ENCODE peak calls at places on chromosomes 3 and 15, in eight cellular contexts. K is PC-9, A is tibial artery, X is A549, S is heart left ventricle, I is HCT116, W is left ventricle myocardium inferior, N is mammary epithelial cell. R is an unnamed sample.

GRCh38 chr3:185959609-185960517 is 22.0 kb upstream of the TRA2B start:
- DNase-seq in N (peak; percentile 74), S (no peak), W (no peak), K (peak; percentile 74), X (peak; percentile 48), I (no peak), A (no peak), R (peak; percentile 65)

GRCh38 chr15:93111451-93111850 is 22.4 kb upstream of the RGMA start:
- DNase-seq in X (no peak), N (no peak), W (no peak), I (no peak), A (no peak), K (no peak), S (no peak), R (no peak)

GRCh38 chr15:62889734-62890505 is 152.6 kb upstream of the TPM1 start:
- DNase-seq in X (no peak), I (no peak), K (no peak), A (no peak), N (no peak), S (no peak), W (no peak), R (no peak)

GRCh38 chr3:17077614-17078013 is 192.9 kb downstream of the PLCL2 start:
- DNase-seq in A (no peak), S (peak; percentile 71), X (no peak), W (peak; percentile 41), N (no peak), I (no peak), K (no peak), R (peak; percentile 13)

GRCh38 chr15:60477991-60478632 is 830 bp downstream of the ICE2 start:
- DNase-seq in W (no peak), S (no peak), I (no peak), X (no peak), A (no peak), K (peak; percentile 2), N (peak; percentile 28), R (peak; percentile 27)

GRCh38 chr15:70892002-70892911 is at the start of the genes LRRC49 and THAP10:
- DNase-seq in W (peak; percentile 85), A (peak; percentile 93), X (peak; percentile 80), N (peak; percentile 97), I (peak; percentile 88), S (peak; percentile 92), K (peak; percentile 87), R (peak; percentile 92)

GRCh38 chr15:23855260-23855659 is 168.2 kb upstream of the NDN start:
- DNase-seq in S (peak; percentile 41), I (no peak), X (no peak), N (no peak), W (no peak), A (no peak), K (no peak), R (no peak)

GRCh38 chr15:75597667-75598341 is 18.7 kb upstream of the PTPN9 start:
- DNase-seq in N (no peak), A (no peak), X (peak; percentile 38), W (no peak), I (no peak), S (no peak), K (no peak), R (peak; percentile 54)

GRCh38 chr3:172470588-172470987 is 22.3 kb upstream of the GHSR start:
- DNase-seq in I (no peak), N (no peak), A (no peak), K (no peak), W (no peak), X (no peak), S (no peak), R (no peak)

GRCh38 chr3:184562875-184563568 is 1.4 kb downstream of the EPHB3 start:
- DNase-seq in W (no peak), K (no peak), N (peak; percentile 38), A (no peak), I (no peak), S (peak; percentile 50), X (no peak), R (no peak)

GRCh38 chr15:74812533-74812932 is at the start of gene LMAN1L:
- DNase-seq in X (no peak), I (no peak), S (no peak), W (no peak), K (no peak), N (no peak), A (no peak), R (no peak)

GRCh38 chr3:56929809-56930615 is 128.3 kb upstream of the ARHGEF3 start:
- DNase-seq in X (no peak), A (no peak), S (no peak), I (no peak), K (no peak), N (no peak), W (no peak), R (peak; percentile 17)

GRCh38 chr3:12541625-12542024 is 3.7 kb downstream of the MKRN2OS start:
- DNase-seq in X (no peak), S (peak; percentile 46), N (peak; percentile 16), K (no peak), W (no peak), A (no peak), I (no peak), R (peak; percentile 39)

GRCh38 chr3:72123908-72124441 is 339.0 kb upstream of the PROK2 start:
- DNase-seq in X (peak; percentile 55), K (peak; percentile 11), N (peak; percentile 99), A (peak; percentile 93), S (peak; percentile 51), I (peak; percentile 75), W (peak; percentile 36), R (peak; percentile 34)

GRCh38 chr3:169528289-169528688 is 135.2 kb downstream of the MECOM start:
- DNase-seq in S (no peak), N (no peak), X (no peak), W (no peak), K (no peak), I (no peak), A (no peak), R (no peak)

GRCh38 chr3:119619094-119619493 is 21.4 kb downstream of the PLA1A start:
- DNase-seq in S (no peak), X (no peak), A (no peak), N (no peak), W (no peak), K (no peak), I (no peak), R (no peak)
- H3K27ac ChIP-seq in S (no peak overlapping the region), X (no peak overlapping the region), A (no peak overlapping the region), N (no peak overlapping the region), W (no peak overlapping the region), K (no peak overlapping the region), I (no peak overlapping the region), R (no peak overlapping the region)

DNA sequence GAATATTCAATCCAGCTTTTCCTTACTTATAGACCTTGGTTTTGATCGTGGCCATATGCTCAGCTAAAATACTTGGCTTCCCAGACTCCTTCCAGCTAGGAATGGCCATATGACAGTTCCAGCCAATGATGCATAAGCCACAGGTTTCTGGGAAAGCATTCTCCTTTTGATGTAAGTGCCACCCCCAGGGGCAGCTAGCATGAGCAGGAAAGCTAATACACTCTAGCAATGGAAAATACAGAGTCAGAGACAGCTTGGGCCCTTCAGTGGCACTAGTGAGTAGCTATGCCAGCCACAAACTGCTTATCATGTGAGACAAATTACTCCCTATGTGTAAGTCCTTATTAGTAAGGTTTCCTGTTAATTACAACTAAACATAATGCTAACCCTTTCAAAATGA is 26.7 kb downstream of the TBC1D2B start:
- DNase-seq in S (no peak), A (peak; percentile 13), N (no peak), K (no peak), W (no peak), I (no peak), X (no peak), R (no peak)
- H3K4me1 ChIP-seq in S (peaks cover 78% of the 10 kb centered on the region), A (peaks cover 32% of the 10 kb centered on the region), N (peaks cover 10% of the 10 kb centered on the region), K (peaks cover 1% of the 10 kb centered on the region), W (peaks cover 81% of the 10 kb centered on the region), I (peaks cover 7% of the 10 kb centered on the region), X (peaks cover 17% of the 10 kb centered on the region), R (peaks cover 88% of the 10 kb centered on the region)

DNA sequence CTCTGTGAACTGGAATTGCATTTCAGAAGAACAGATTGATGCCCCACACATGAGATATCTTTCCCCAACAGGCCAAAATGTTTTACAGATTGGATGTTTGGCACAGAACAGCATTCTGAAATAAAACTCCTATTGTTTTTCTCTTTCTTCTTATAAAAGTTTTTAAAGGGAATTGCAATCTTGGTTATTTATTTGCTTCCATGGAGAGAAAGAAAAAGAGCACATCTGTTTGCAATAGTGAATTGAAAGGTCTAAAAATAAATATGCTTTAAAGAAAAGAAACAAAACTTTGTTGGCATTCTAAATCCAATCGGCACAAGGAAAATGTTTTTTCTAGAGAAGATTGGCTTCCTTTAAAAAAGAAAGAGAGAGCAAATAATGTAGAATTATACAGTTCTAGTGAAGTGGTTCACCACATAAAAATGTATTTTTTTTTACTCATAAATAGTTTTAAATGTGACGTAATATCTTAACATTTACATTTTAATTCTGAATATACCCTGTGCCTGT is 257.3 kb upstream of the CBLB start:
- DNase-seq in X (no peak), A (no peak), K (no peak), S (no peak), N (no peak), I (no peak), W (no peak), R (no peak)
- H3K27ac ChIP-seq in X (no peak overlapping the region), A (no peak overlapping the region), K (no peak overlapping the region), S (no peak overlapping the region), N (no peak overlapping the region), I (no peak overlapping the region), W (no peak overlapping the region), R (no peak overlapping the region)

GRCh38 chr3:113571360-113571759 is 39.0 kb downstream of the SIDT1 start:
- DNase-seq in I (no peak), A (no peak), W (no peak), K (no peak), X (no peak), N (no peak), S (no peak), R (no peak)

GRCh38 chr3:113573728-113574127 is 41.4 kb downstream of the SIDT1 start:
- DNase-seq in N (no peak), I (no peak), X (no peak), W (no peak), S (no peak), K (no peak), A (no peak), R (no peak)

GRCh38 chr3:113574213-113574612 is 41.9 kb downstream of the SIDT1 start:
- DNase-seq in W (no peak), X (no peak), I (no peak), N (no peak), A (no peak), S (no peak), K (no peak), R (no peak)

GRCh38 chr3:113570158-113570557 is 37.8 kb downstream of the SIDT1 start:
- DNase-seq in N (no peak), I (no peak), K (no peak), X (no peak), S (no peak), A (no peak), W (no peak), R (no peak)

GRCh38 chr3:113575191-113575590 is 42.8 kb downstream of the SIDT1 start:
- DNase-seq in K (no peak), W (no peak), S (no peak), N (no peak), A (no peak), I (no peak), X (no peak), R (peak; percentile 52)
- H3K4me1 ChIP-seq in K (peaks cover 13% of the 10 kb centered on the region), W (no peaks in the 10 kb centered on the region), S (no peaks in the 10 kb centered on the region), N (no peaks in the 10 kb centered on the region), A (no peaks in the 10 kb centered on the region), I (no peaks in the 10 kb centered on the region), X (peaks cover 25% of the 10 kb centered on the region), R (no peaks in the 10 kb centered on the region)

R was measured in thyroid gland.